ENCODE peak calls at places on chromosomes 6 and 20, in seven cellular contexts. E is OCI-LY7, R is cardiac fibroblast, N is stomach, K is neural progenitor cell, A is SK-N-MC, S is T-cell. M is an unnamed sample.

GRCh38 chr6:105564503-105564902 is 161.6 kb upstream of the PREP start:
- DNase-seq in N (no peak), E (no peak), A (no peak), R (no peak), S (no peak), K (no peak), M (no peak)

GRCh38 chr20:12177657-12178293 is 260.1 kb downstream of the BTBD3 start:
- DNase-seq in E (no peak), A (no peak), S (no peak), R (peak; percentile 11), N (no peak), K (no peak), M (no peak)

GRCh38 chr20:10637062-10637559 is 36.7 kb downstream of the JAG1 start:
- DNase-seq in E (no peak), R (peak; percentile 69), N (no peak), S (no peak), K (no peak), A (no peak), M (no peak)

GRCh38 chr6:109316909-109317308 is 65.4 kb downstream of the CD164 start:
- DNase-seq in A (no peak), N (no peak), S (no peak), E (no peak), K (no peak), R (no peak), M (no peak)

GRCh38 chr20:2814587-2815051 is at the start of gene C20orf141:
- DNase-seq in K (no peak), E (no peak), N (no peak), R (peak; percentile 100), A (no peak), S (no peak), M (no peak)

GRCh38 chr20:48760403-48760889 is 67.4 kb downstream of the PREX1 start:
- DNase-seq in S (peak; percentile 75), N (peak; percentile 34), A (no peak), K (no peak), R (peak; percentile 71), E (peak; percentile 77), M (no peak)

GRCh38 chr6:47206626-47207025 is 103.1 kb downstream of the TNFRSF21 start:
- DNase-seq in S (no peak), N (no peak), E (no peak), K (no peak), A (no peak), R (peak; percentile 15), M (no peak)

GRCh38 chr6:167957626-167958025 is 39.8 kb upstream of the KIF25 start:
- DNase-seq in K (no peak), N (no peak), E (no peak), R (no peak), A (no peak), S (no peak), M (no peak)

GRCh38 chr6:144644776-144645175 is 359.6 kb downstream of the UTRN start:
- DNase-seq in A (no peak), E (no peak), S (no peak), R (no peak), K (peak; percentile 74), N (no peak), M (no peak)

GRCh38 chr20:44409132-44409600 is 53.7 kb downstream of the HNF4A start:
- DNase-seq in E (no peak), S (no peak), K (no peak), A (no peak), N (no peak), R (peak; percentile 44), M (no peak)

GRCh38 chr6:54776891-54777290 is 69.7 kb upstream of the FAM83B start:
- DNase-seq in E (no peak), S (no peak), N (no peak), R (no peak), K (no peak), A (no peak), M (no peak)

GRCh38 chr20:43749734-43750294 is 23.0 kb upstream of the GTSF1L start:
- DNase-seq in E (peak; percentile 73), N (peak; percentile 88), A (no peak), S (peak; percentile 75), R (peak; percentile 66), K (peak; percentile 82), M (peak; percentile 17)

GRCh38 chr6:155310596-155310995 is 3.7 kb downstream of the TFB1M start:
- DNase-seq in R (peak; percentile 71), K (no peak), A (no peak), S (no peak), N (no peak), E (no peak), M (no peak)

GRCh38 chr20:63066506-63067265 is 59.9 kb upstream of the BHLHE23 start:
- DNase-seq in R (no peak), N (no peak), A (no peak), K (no peak), S (no peak), E (no peak), M (no peak)

GRCh38 chr6:7727951-7728854 is 2.3 kb downstream of the BMP6 start:
- DNase-seq in K (peak; percentile 80), A (no peak), R (peak; percentile 57), N (no peak), E (peak; percentile 22), S (no peak), M (peak; percentile 63)

GRCh38 chr6:124026645-124027044 is 223.0 kb downstream of the NKAIN2 start:
- DNase-seq in R (no peak), N (no peak), E (no peak), S (no peak), A (no peak), K (no peak), M (no peak)

GRCh38 chr6:36829919-36830544 is 9.2 kb downstream of the CPNE5 start:
- DNase-seq in R (no peak), S (no peak), A (no peak), K (no peak), N (peak; percentile 84), E (no peak), M (no peak)

GRCh38 chr6:34795836-34796425 is 4.0 kb downstream of the BLTP3A start:
- DNase-seq in N (no peak), R (peak; percentile 39), K (no peak), S (no peak), E (no peak), A (no peak), M (no peak)

GRCh38 chr6:4295789-4296165 is 160.4 kb upstream of the ECI2 start:
- DNase-seq in E (no peak), R (no peak), A (no peak), S (no peak), N (no peak), K (no peak), M (no peak)

GRCh38 chr6:163708459-163708858 is 293.9 kb downstream of the QKI start:
- DNase-seq in S (no peak), E (no peak), R (no peak), K (no peak), N (no peak), A (no peak), M (no peak)

GRCh38 chr6:21664263-21665081 is 70.9 kb downstream of the SOX4 start:
- DNase-seq in N (no peak), K (peak; percentile 79), A (no peak), R (peak; percentile 43), S (peak; percentile 7), E (no peak), M (peak; percentile 59)

GRCh38 chr6:111427341-111428116 is 55.5 kb downstream of the REV3L start:
- DNase-seq in A (no peak), E (peak; percentile 7), N (no peak), S (no peak), R (peak; percentile 94), K (no peak), M (no peak)

GRCh38 chr6:140561701-140562100 is 1187.3 kb upstream of the CITED2 start:
- DNase-seq in N (no peak), E (no peak), A (no peak), R (no peak), S (no peak), K (no peak), M (no peak)

GRCh38 chr20:47875302-47876025 is 90.2 kb upstream of the SULF2 start:
- DNase-seq in E (no peak), N (no peak), R (no peak), S (no peak), K (no peak), A (no peak), M (no peak)

GRCh38 chr6:125363360-125364121 is 61.8 kb upstream of the HDDC2 start:
- DNase-seq in A (no peak), E (no peak), K (peak; percentile 91), R (peak; percentile 59), N (peak; percentile 27), S (no peak), M (peak; percentile 63)

GRCh38 chr6:105137388-105137787 is 42.4 kb downstream of the POPDC3 start:
- DNase-seq in A (no peak), N (no peak), R (peak; percentile 18), K (peak; percentile 33), S (no peak), E (no peak), M (no peak)

GRCh38 chr6:30322527-30323501 is 3.9 kb upstream of the TRIM39 start:
- DNase-seq in K (peak; percentile 4), A (no peak), S (no peak), R (peak; percentile 85), N (no peak), E (no peak), M (no peak)

GRCh38 chr6:158711264-158711663 is 61.4 kb downstream of the SYTL3 start:
- DNase-seq in S (no peak), E (no peak), N (no peak), K (no peak), A (no peak), R (peak; percentile 61), M (no peak)

GRCh38 chr6:41538556-41539182 is 7.5 kb upstream of the FOXP4 start:
- DNase-seq in E (peak; percentile 37), K (no peak), S (no peak), A (no peak), N (no peak), R (peak; percentile 35), M (no peak)

GRCh38 chr6:143536866-143537691 is 25.6 kb upstream of the FUCA2 start:
- DNase-seq in K (peak; percentile 83), A (no peak), S (peak; percentile 58), E (no peak), R (peak; percentile 50), N (peak; percentile 68), M (no peak)

GRCh38 chr20:54208492-54209044 is 681 bp downstream of the PFDN4 start:
- DNase-seq in R (peak; percentile 66), S (no peak), N (no peak), K (peak; percentile 38), A (no peak), E (peak; percentile 43), M (no peak)

GRCh38 chr20:58583141-58583540 is 67.9 kb upstream of the APCDD1L start:
- DNase-seq in N (no peak), A (no peak), S (no peak), E (no peak), K (no peak), R (peak; percentile 43), M (no peak)